ENCODE peak calls at places on chromosomes 13 and 19, in eight cellular contexts. X is pancreas, V is heart right ventricle, H is thoracic aorta, L is spleen, Z is tibial artery, K is cardiac fibroblast, B is fibroblast of villous mesenchyme. Y is an unnamed sample.
A peak's percentile ranks its signal among the peaks of the same experiment; 100 is the strongest.

GRCh38 chr13:94345374-94346195 is 133.9 kb downstream of the DCT start:
- DNase-seq in X (no peak), V (no peak), H (no peak), L (no peak), Z (no peak), K (peak; percentile 58), B (no peak), Y (peak; percentile 86)

GRCh38 chr19:6714749-6715555 is 5.5 kb downstream of the C3 start:
- DNase-seq in X (no peak), V (no peak), H (no peak), L (no peak), Z (no peak), K (no peak), B (no peak), Y (no peak)

GRCh38 chr13:101942038-101942437 is 459.8 kb downstream of the FGF14 start:
- DNase-seq in X (no peak), V (no peak), H (no peak), L (no peak), Z (peak; percentile 36), K (peak; percentile 61), B (peak; percentile 54), Y (peak; percentile 59)

GRCh38 chr19:49683814-49684250 is 5.6 kb upstream of the ADM5 start:
- DNase-seq in X (no peak), V (no peak), H (no peak), L (no peak), Z (no peak), K (no peak), B (no peak), Y (no peak)

GRCh38 chr19:55646889-55647731 is 902 bp upstream of the CCDC106 start:
- DNase-seq in X (no peak), V (no peak), H (no peak), L (no peak), Z (no peak), K (no peak), B (no peak), Y (no peak)

GRCh38 chr19:45670670-45671453 is 2.8 kb downstream of the GIPR start:
- DNase-seq in X (peak; percentile 98), V (peak; percentile 75), H (no peak), L (peak; percentile 85), Z (no peak), K (peak; percentile 74), B (peak; percentile 88), Y (peak; percentile 96)

GRCh38 chr13:29886446-29886845 is 36.0 kb upstream of the UBL3 start:
- DNase-seq in X (no peak), V (no peak), H (no peak), L (no peak), Z (no peak), K (no peak), B (no peak), Y (no peak)

GRCh38 chr19:41327499-41328156 is 17.7 kb downstream of the CCDC97 start:
- DNase-seq in X (peak; percentile 84), V (peak; percentile 79), H (no peak), L (peak; percentile 98), Z (peak; percentile 73), K (peak; percentile 32), B (no peak), Y (peak; percentile 94)

GRCh38 chr19:50720921-50721291 is 1.3 kb upstream of the SHANK1 start:
- DNase-seq in X (no peak), V (no peak), H (no peak), L (no peak), Z (no peak), K (peak; percentile 42), B (peak; percentile 11), Y (peak; percentile 34)

GRCh38 chr19:16001481-16002312 is 52.9 kb downstream of the OR10H4 start:
- DNase-seq in X (no peak), V (no peak), H (no peak), L (no peak), Z (no peak), K (peak; percentile 78), B (peak; percentile 84), Y (peak; percentile 47)

GRCh38 chr13:24036115-24036514 is 124.4 kb upstream of the SPATA13 start:
- DNase-seq in X (no peak), V (no peak), H (no peak), L (no peak), Z (no peak), K (no peak), B (peak; percentile 58), Y (no peak)

GRCh38 chr19:37303591-37304171 is 67.2 kb upstream of the ZNF527 start:
- DNase-seq in X (no peak), V (no peak), H (no peak), L (no peak), Z (no peak), K (no peak), B (no peak), Y (no peak)

GRCh38 chr13:73168993-73169401 is 110.2 kb downstream of the KLF5 start:
- DNase-seq in X (no peak), V (no peak), H (no peak), L (no peak), Z (no peak), K (peak; percentile 61), B (no peak), Y (peak; percentile 98)

GRCh38 chr19:2260341-2260751 is 4.1 kb upstream of the JSRP1 start:
- DNase-seq in X (no peak), V (no peak), H (no peak), L (no peak), Z (no peak), K (no peak), B (peak; percentile 58), Y (peak; percentile 81)
- H3K4me3 ChIP-seq in X (no peak overlapping the region), V (no peak overlapping the region), H (no peak overlapping the region), L (no peak overlapping the region), Z (no peak overlapping the region), K (no peak overlapping the region), B (no peak overlapping the region), Y (no peak overlapping the region)

GRCh38 chr19:43782689-43783231 is 2.0 kb upstream of the KCNN4 start:
- DNase-seq in X (no peak), V (no peak), H (no peak), L (peak; percentile 87), Z (no peak), K (no peak), B (no peak), Y (peak; percentile 39)

GRCh38 chr19:43782311-43782660 is 1.5 kb upstream of the KCNN4 start:
- DNase-seq in X (no peak), V (no peak), H (no peak), L (no peak), Z (no peak), K (no peak), B (no peak), Y (no peak)

GRCh38 chr19:43784251-43784980 is 3.6 kb upstream of the KCNN4 start:
- DNase-seq in X (no peak), V (no peak), H (no peak), L (no peak), Z (no peak), K (peak; percentile 84), B (peak; percentile 70), Y (peak; percentile 88)

GRCh38 chr19:43784981-43785808 is 4.4 kb upstream of the KCNN4 start:
- DNase-seq in X (peak; percentile 63), V (no peak), H (no peak), L (peak; percentile 84), Z (no peak), K (peak; percentile 85), B (peak; percentile 72), Y (peak; percentile 79)

GRCh38 chr19:43783636-43784035 is 2.9 kb upstream of the KCNN4 start:
- DNase-seq in X (no peak), V (no peak), H (no peak), L (no peak), Z (no peak), K (no peak), B (no peak), Y (no peak)
- TF ChIP-seq CTCF in X (no peak), V (no peak), H (no peak), L (no peak), Z (no peak), K (no peak), B (no peak), Y (no peak)

GRCh38 chr19:17406039-17406886 is 833 bp upstream of the BST2 start:
- DNase-seq in X (no peak), V (no peak), H (no peak), L (no peak), Z (no peak), K (no peak), B (peak; percentile 58), Y (no peak)

GRCh38 chr19:17405250-17406038 is at the start of gene BST2:
- DNase-seq in X (no peak), V (peak; percentile 65), H (peak; percentile 20), L (peak; percentile 86), Z (peak; percentile 60), K (peak; percentile 65), B (peak; percentile 96), Y (peak; percentile 15)

GRCh38 chr19:17404015-17404414 is 1.4 kb downstream of the BST2 start:
- DNase-seq in X (no peak), V (no peak), H (no peak), L (no peak), Z (no peak), K (no peak), B (no peak), Y (no peak)

GRCh38 chr19:17402982-17403855 is 2.2 kb downstream of the BST2 start:
- DNase-seq in X (no peak), V (peak; percentile 48), H (no peak), L (no peak), Z (no peak), K (no peak), B (no peak), Y (peak; percentile 19)

GRCh38 chr19:17404621-17405249 is 695 bp downstream of the BST2 start:
- DNase-seq in X (no peak), V (no peak), H (no peak), L (no peak), Z (no peak), K (no peak), B (no peak), Y (no peak)
- H3K4me3 ChIP-seq in X (peak overlapping the region; percentile 7), V (peak overlapping the region; percentile 63), H (peak overlapping the region; percentile 70), L (peak overlapping the region; percentile 64), Z (peak overlapping the region; percentile 28), K (peak overlapping the region; percentile 34), B (peak overlapping the region; percentile 69), Y (no peak overlapping the region)

GRCh38 chr19:48117515-48118330 is 7.1 kb upstream of the PLA2G4C start:
- DNase-seq in X (no peak), V (no peak), H (no peak), L (no peak), Z (no peak), K (no peak), B (no peak), Y (no peak)
- TF ChIP-seq CTCF in X (no peak), V (no peak), H (no peak), L (no peak), Z (no peak), K (no peak), B (no peak), Y (no peak)